ENCODE peak calls at places on chromosomes 13 and 19, in four cellular contexts. V, E, W and S are unnamed samples.

GRCh38 chr19:47210689-47211316 is 20.2 kb downstream of the BBC3 start:
- DNase-seq in V (peak), E (peak), W (peak), S (peak)

GRCh38 chr19:5308471-5309437 is 31.9 kb downstream of the PTPRS start:
- DNase-seq in V (no peak), E (no peak), W (no peak), S (no peak)

GRCh38 chr13:112102243-112102642 is 35.3 kb downstream of the SOX1 start:
- DNase-seq in V (no peak), E (no peak), W (no peak), S (no peak)

GRCh38 chr13:101307181-101307701 is 109.1 kb downstream of the NALCN start:
- DNase-seq in V (no peak), E (no peak), W (no peak), S (no peak)

GRCh38 chr13:41268764-41269163 is 5.4 kb upstream of the MTRF1 start:
- DNase-seq in V (peak), E (no peak), W (no peak), S (no peak)

GRCh38 chr13:27137759-27138158 is 33.9 kb downstream of the USP12 start:
- DNase-seq in V (peak), E (no peak), W (no peak), S (no peak)

GRCh38 chr19:12833747-12834417 is 497 bp downstream of the RTBDN start:
- DNase-seq in V (peak), E (peak), W (peak), S (peak)

GRCh38 chr13:41352935-41353801 is 42.1 kb downstream of the NAA16 start:
- DNase-seq in V (peak), E (peak), W (no peak), S (no peak)

GRCh38 chr13:109684836-109685602 is 101.4 kb downstream of the IRS2 start:
- DNase-seq in V (no peak), E (no peak), W (no peak), S (no peak)

GRCh38 chr19:11106477-11106876 is 17.2 kb downstream of the LDLR start:
- DNase-seq in V (no peak), E (no peak), W (no peak), S (no peak)

GRCh38 chr19:3826163-3826562 is 40.0 kb upstream of the MATK start:
- DNase-seq in V (no peak), E (no peak), W (no peak), S (no peak)

GRCh38 chr13:57823704-57824103 is 192.2 kb downstream of the PCDH17 start:
- DNase-seq in V (no peak), E (no peak), W (no peak), S (no peak)

GRCh38 chr19:18969953-18970659 is 29.1 kb upstream of the HOMER3 start:
- DNase-seq in V (no peak), E (no peak), W (no peak), S (no peak)

GRCh38 chr19:7376151-7376852 is 27.6 kb downstream of the ARHGEF18 start:
- DNase-seq in V (no peak), E (no peak), W (no peak), S (no peak)

GRCh38 chr13:87677334-87678234 is 6.4 kb downstream of the SLITRK5 start:
- DNase-seq in V (peak), E (no peak), W (no peak), S (no peak)

GRCh38 chr19:46423194-46423593 is 5.5 kb downstream of the PNMA8C start:
- DNase-seq in V (no peak), E (no peak), W (no peak), S (no peak)

GRCh38 chr13:73215807-73216206 is 157.0 kb downstream of the KLF5 start:
- DNase-seq in V (no peak), E (no peak), W (no peak), S (no peak)

GRCh38 chr13:101707659-101708058 is 255.2 kb downstream of the ITGBL1 start:
- DNase-seq in V (no peak), E (no peak), W (no peak), S (no peak)

GRCh38 chr19:55962186-55962585 is 14.6 kb downstream of the NLRP8 start:
- DNase-seq in V (no peak), E (no peak), W (no peak), S (no peak)